ENCODE peak calls at places on chromosomes 2 and 18, in ten cellular contexts. A, Q, S, U, L, K, I, D, G and J are unnamed samples.

GRCh38 chr18:60020107-60020925 is 120.5 kb downstream of the PMAIP1 start:
- DNase-seq in A (no peak), Q (no peak), S (no peak), U (no peak), L (no peak), K (peak), I (no peak), D (no peak), G (no peak), J (no peak)

GRCh38 chr2:128390256-128390990 is 71.8 kb upstream of the HS6ST1 start:
- DNase-seq in A (no peak), Q (no peak), S (no peak), U (no peak), L (no peak), K (no peak), I (no peak), D (no peak), G (no peak), J (no peak)

GRCh38 chr2:43139996-43140621 is 86.3 kb downstream of the ZFP36L2 start:
- DNase-seq in A (no peak), Q (no peak), S (no peak), U (no peak), L (no peak), K (no peak), I (no peak), D (no peak), G (no peak), J (peak)

GRCh38 chr2:197285361-197285760 is 25.2 kb downstream of the ANKRD44 start:
- DNase-seq in A (no peak), Q (no peak), S (no peak), U (no peak), L (no peak), K (no peak), I (no peak), D (no peak), G (no peak), J (no peak)

GRCh38 chr2:122322815-122323214 is 567.4 kb downstream of the TSN start:
- DNase-seq in A (no peak), Q (no peak), S (no peak), U (no peak), L (no peak), K (no peak), I (no peak), D (no peak), G (no peak), J (no peak)

GRCh38 chr2:11539317-11540147 is 5.7 kb downstream of the GREB1 start:
- DNase-seq in A (no peak), Q (no peak), S (no peak), U (no peak), L (no peak), K (no peak), I (no peak), D (peak), G (no peak), J (no peak)

GRCh38 chr2:3292416-3292815 is 85.2 kb downstream of the EIPR1 start:
- DNase-seq in A (no peak), Q (no peak), S (no peak), U (no peak), L (no peak), K (no peak), I (no peak), D (no peak), G (no peak), J (no peak)

GRCh38 chr2:133717497-133717896 is 149.2 kb upstream of the NCKAP5 start:
- DNase-seq in A (no peak), Q (peak), S (no peak), U (no peak), L (no peak), K (no peak), I (no peak), D (peak), G (no peak), J (no peak)

GRCh38 chr2:143058795-143059194 is 70.4 kb upstream of the ARHGAP15 start:
- DNase-seq in A (no peak), Q (no peak), S (no peak), U (no peak), L (no peak), K (no peak), I (no peak), D (no peak), G (no peak), J (no peak)

GRCh38 chr2:120958623-120959366 is 223.1 kb downstream of the GLI2 start:
- DNase-seq in A (no peak), Q (no peak), S (no peak), U (peak), L (no peak), K (peak), I (no peak), D (no peak), G (no peak), J (peak)

GRCh38 chr2:138276367-138276766 is 225.2 kb upstream of the SPOPL start:
- DNase-seq in A (no peak), Q (no peak), S (no peak), U (no peak), L (no peak), K (no peak), I (no peak), D (no peak), G (no peak), J (no peak)

GRCh38 chr2:121944072-121944829 is 188.8 kb downstream of the TSN start:
- DNase-seq in A (no peak), Q (peak), S (no peak), U (no peak), L (no peak), K (peak), I (no peak), D (peak), G (no peak), J (peak)

GRCh38 chr2:102844911-102845310 is 83.1 kb downstream of the TMEM182 start:
- DNase-seq in A (no peak), Q (no peak), S (no peak), U (no peak), L (no peak), K (no peak), I (no peak), D (no peak), G (no peak), J (no peak)

GRCh38 chr2:205650450-205650849 is 31.9 kb upstream of the NRP2 start:
- DNase-seq in A (no peak), Q (peak), S (no peak), U (no peak), L (no peak), K (peak), I (no peak), D (peak), G (no peak), J (no peak)

GRCh38 chr18:12744103-12744502 is 41.3 kb downstream of the PSMG2 start:
- DNase-seq in A (no peak), Q (peak), S (no peak), U (peak), L (peak), K (peak), I (no peak), D (peak), G (no peak), J (peak)

GRCh38 chr2:63661076-63661475 is 72.3 kb downstream of the MDH1 start:
- DNase-seq in A (no peak), Q (peak), S (no peak), U (no peak), L (peak), K (peak), I (no peak), D (peak), G (no peak), J (peak)

GRCh38 chr2:54471221-54471711 is 15.1 kb downstream of the SPTBN1 start:
- DNase-seq in A (no peak), Q (no peak), S (no peak), U (peak), L (peak), K (peak), I (no peak), D (peak), G (no peak), J (peak)

GRCh38 chr18:56715121-56715520 is 64.0 kb downstream of the WDR7 start:
- DNase-seq in A (no peak), Q (no peak), S (no peak), U (no peak), L (no peak), K (peak), I (no peak), D (no peak), G (no peak), J (no peak)

GRCh38 chr18:55650363-55650870 is 62.4 kb upstream of the TCF4 start:
- DNase-seq in A (no peak), Q (no peak), S (no peak), U (no peak), L (no peak), K (peak), I (no peak), D (peak), G (no peak), J (no peak)

GRCh38 chr2:19216676-19217075 is 141.7 kb downstream of the OSR1 start:
- DNase-seq in A (no peak), Q (no peak), S (no peak), U (no peak), L (no peak), K (no peak), I (no peak), D (no peak), G (no peak), J (no peak)

GRCh38 chr2:138600732-138601437 is 99.3 kb downstream of the SPOPL start:
- DNase-seq in A (no peak), Q (no peak), S (no peak), U (no peak), L (no peak), K (no peak), I (no peak), D (peak), G (no peak), J (no peak)

GRCh38 chr2:153808675-153809074 is 63.0 kb upstream of the GALNT13 start:
- DNase-seq in A (no peak), Q (no peak), S (no peak), U (no peak), L (no peak), K (no peak), I (no peak), D (no peak), G (no peak), J (no peak)

GRCh38 chr2:98825404-98825803 is 94.5 kb upstream of the MGAT4A start:
- DNase-seq in A (no peak), Q (no peak), S (no peak), U (no peak), L (no peak), K (no peak), I (no peak), D (no peak), G (no peak), J (no peak)

GRCh38 chr2:214322662-214323061 is 88.2 kb upstream of the VWC2L start:
- DNase-seq in A (no peak), Q (no peak), S (no peak), U (no peak), L (no peak), K (peak), I (no peak), D (peak), G (no peak), J (no peak)